ENCODE peak calls at places on chromosomes 12 and 14, in eight cellular contexts. One of them, this sample, is unnamed.

GRCh38 chr14:92099802-92100201 is 6.6 kb downstream of the ATXN3 start:
- DNase-seq in BJ: no peak
- DNase-seq in fibroblast of lung: no peak
- DNase-seq in sigmoid colon: no peak
- DNase-seq in CD8-positive, alpha-beta T cell: no peak
- DNase-seq in astrocyte of the spinal cord: no peak
- DNase-seq in stomach: no peak
- DNase-seq in ascending aorta: no peak
- DNase-seq in this sample: no peak

GRCh38 chr12:27733052-27733656 is 22.5 kb downstream of the MRPS35 start:
- DNase-seq in BJ: no peak
- DNase-seq in fibroblast of lung: peak
- DNase-seq in sigmoid colon: no peak
- DNase-seq in CD8-positive, alpha-beta T cell: peak
- DNase-seq in astrocyte of the spinal cord: peak
- DNase-seq in stomach: no peak
- DNase-seq in ascending aorta: no peak
- DNase-seq in this sample: no peak

GRCh38 chr14:63745858-63746425 is 18.1 kb upstream of the SGPP1 start:
- DNase-seq in BJ: no peak
- DNase-seq in fibroblast of lung: no peak
- DNase-seq in sigmoid colon: no peak
- DNase-seq in CD8-positive, alpha-beta T cell: no peak
- DNase-seq in astrocyte of the spinal cord: no peak
- DNase-seq in stomach: no peak
- DNase-seq in ascending aorta: no peak
- DNase-seq in this sample: no peak

GRCh38 chr12:3152013-3152412 is 74.8 kb downstream of the TSPAN9 start:
- DNase-seq in BJ: no peak
- DNase-seq in fibroblast of lung: no peak
- DNase-seq in sigmoid colon: no peak
- DNase-seq in CD8-positive, alpha-beta T cell: no peak
- DNase-seq in astrocyte of the spinal cord: no peak
- DNase-seq in stomach: no peak
- DNase-seq in ascending aorta: peak
- DNase-seq in this sample: no peak

GRCh38 chr12:61538951-61539350 is 721.3 kb upstream of the USP15 start:
- DNase-seq in BJ: no peak
- DNase-seq in fibroblast of lung: peak
- DNase-seq in sigmoid colon: no peak
- DNase-seq in CD8-positive, alpha-beta T cell: no peak
- DNase-seq in astrocyte of the spinal cord: no peak
- DNase-seq in stomach: no peak
- DNase-seq in ascending aorta: no peak
- DNase-seq in this sample: no peak

GRCh38 chr12:122917508-122918227 is 21.7 kb upstream of the VPS37B start:
- DNase-seq in BJ: peak
- DNase-seq in fibroblast of lung: peak
- DNase-seq in sigmoid colon: peak
- DNase-seq in CD8-positive, alpha-beta T cell: no peak
- DNase-seq in astrocyte of the spinal cord: peak
- DNase-seq in stomach: peak
- DNase-seq in ascending aorta: peak
- DNase-seq in this sample: no peak

GRCh38 chr12:124523071-124523470 is 44.3 kb downstream of the NCOR2 start:
- DNase-seq in BJ: no peak
- DNase-seq in fibroblast of lung: no peak
- DNase-seq in sigmoid colon: no peak
- DNase-seq in CD8-positive, alpha-beta T cell: no peak
- DNase-seq in astrocyte of the spinal cord: no peak
- DNase-seq in stomach: no peak
- DNase-seq in ascending aorta: peak
- DNase-seq in this sample: no peak

GRCh38 chr12:50574621-50575348 is 70.0 kb downstream of the DIP2B start:
- DNase-seq in BJ: no peak
- DNase-seq in fibroblast of lung: peak
- DNase-seq in sigmoid colon: no peak
- DNase-seq in CD8-positive, alpha-beta T cell: no peak
- DNase-seq in astrocyte of the spinal cord: no peak
- DNase-seq in stomach: no peak
- DNase-seq in ascending aorta: no peak
- DNase-seq in this sample: no peak

GRCh38 chr14:74491952-74492351 is 1.2 kb downstream of the NPC2 start:
- DNase-seq in BJ: no peak
- DNase-seq in fibroblast of lung: peak
- DNase-seq in sigmoid colon: no peak
- DNase-seq in CD8-positive, alpha-beta T cell: no peak
- DNase-seq in astrocyte of the spinal cord: peak
- DNase-seq in stomach: no peak
- DNase-seq in ascending aorta: no peak
- DNase-seq in this sample: no peak

GRCh38 chr12:6167327-6168280 is 32.6 kb upstream of the CD9 start:
- DNase-seq in BJ: peak
- DNase-seq in fibroblast of lung: peak
- DNase-seq in sigmoid colon: peak
- DNase-seq in CD8-positive, alpha-beta T cell: peak
- DNase-seq in astrocyte of the spinal cord: peak
- DNase-seq in stomach: peak
- DNase-seq in ascending aorta: peak
- DNase-seq in this sample: no peak

GRCh38 chr14:36520601-36521525 is 831 bp upstream of the NKX2-1 start:
- DNase-seq in BJ: no peak
- DNase-seq in fibroblast of lung: peak
- DNase-seq in sigmoid colon: no peak
- DNase-seq in CD8-positive, alpha-beta T cell: no peak
- DNase-seq in astrocyte of the spinal cord: peak
- DNase-seq in stomach: peak
- DNase-seq in ascending aorta: no peak
- DNase-seq in this sample: no peak

GRCh38 chr12:110165540-110166159 is 41.5 kb downstream of the IFT81 start:
- DNase-seq in BJ: no peak
- DNase-seq in fibroblast of lung: no peak
- DNase-seq in sigmoid colon: no peak
- DNase-seq in CD8-positive, alpha-beta T cell: no peak
- DNase-seq in astrocyte of the spinal cord: no peak
- DNase-seq in stomach: no peak
- DNase-seq in ascending aorta: no peak
- DNase-seq in this sample: no peak

GRCh38 chr12:132342322-132342721 is 12.9 kb upstream of the GALNT9 start:
- DNase-seq in BJ: no peak
- DNase-seq in fibroblast of lung: no peak
- DNase-seq in sigmoid colon: no peak
- DNase-seq in CD8-positive, alpha-beta T cell: no peak
- DNase-seq in astrocyte of the spinal cord: no peak
- DNase-seq in stomach: no peak
- DNase-seq in ascending aorta: no peak
- DNase-seq in this sample: no peak

GRCh38 chr12:49389092-49389703 is 21.9 kb downstream of the SPATS2 start:
- DNase-seq in BJ: no peak
- DNase-seq in fibroblast of lung: no peak
- DNase-seq in sigmoid colon: no peak
- DNase-seq in CD8-positive, alpha-beta T cell: peak
- DNase-seq in astrocyte of the spinal cord: no peak
- DNase-seq in stomach: peak
- DNase-seq in ascending aorta: no peak
- DNase-seq in this sample: no peak

GRCh38 chr12:113467514-113468364 is 3.9 kb downstream of the LHX5 start:
- DNase-seq in BJ: no peak
- DNase-seq in fibroblast of lung: no peak
- DNase-seq in sigmoid colon: no peak
- DNase-seq in CD8-positive, alpha-beta T cell: no peak
- DNase-seq in astrocyte of the spinal cord: no peak
- DNase-seq in stomach: no peak
- DNase-seq in ascending aorta: no peak
- DNase-seq in this sample: no peak

GRCh38 chr12:96237035-96237434 is 42.9 kb downstream of the ELK3 start:
- DNase-seq in BJ: no peak
- DNase-seq in fibroblast of lung: peak
- DNase-seq in sigmoid colon: no peak
- DNase-seq in CD8-positive, alpha-beta T cell: no peak
- DNase-seq in astrocyte of the spinal cord: peak
- DNase-seq in stomach: no peak
- DNase-seq in ascending aorta: peak
- DNase-seq in this sample: no peak

GRCh38 chr12:10031771-10032175 is 1.3 kb downstream of the CLEC9A start:
- DNase-seq in BJ: peak
- DNase-seq in fibroblast of lung: peak
- DNase-seq in sigmoid colon: no peak
- DNase-seq in CD8-positive, alpha-beta T cell: no peak
- DNase-seq in astrocyte of the spinal cord: peak
- DNase-seq in stomach: no peak
- DNase-seq in ascending aorta: no peak
- DNase-seq in this sample: no peak

GRCh38 chr12:121060149-121061001 is 21.3 kb upstream of the OASL start:
- DNase-seq in BJ: no peak
- DNase-seq in fibroblast of lung: peak
- DNase-seq in sigmoid colon: no peak
- DNase-seq in CD8-positive, alpha-beta T cell: peak
- DNase-seq in astrocyte of the spinal cord: peak
- DNase-seq in stomach: peak
- DNase-seq in ascending aorta: no peak
- DNase-seq in this sample: no peak

GRCh38 chr12:67161322-67161918 is 107.7 kb upstream of the CAND1 start:
- DNase-seq in BJ: peak
- DNase-seq in fibroblast of lung: peak
- DNase-seq in sigmoid colon: no peak
- DNase-seq in CD8-positive, alpha-beta T cell: peak
- DNase-seq in astrocyte of the spinal cord: peak
- DNase-seq in stomach: peak
- DNase-seq in ascending aorta: no peak
- DNase-seq in this sample: no peak

GRCh38 chr12:56469007-56469930 is 891 bp downstream of the SPRYD4 start:
- DNase-seq in BJ: no peak
- DNase-seq in fibroblast of lung: no peak
- DNase-seq in sigmoid colon: peak
- DNase-seq in CD8-positive, alpha-beta T cell: peak
- DNase-seq in astrocyte of the spinal cord: no peak
- DNase-seq in stomach: peak
- DNase-seq in ascending aorta: no peak
- DNase-seq in this sample: no peak

GRCh38 chr14:51094901-51095853 is at the start of gene TRIM9:
- DNase-seq in BJ: peak
- DNase-seq in fibroblast of lung: peak
- DNase-seq in sigmoid colon: peak
- DNase-seq in CD8-positive, alpha-beta T cell: peak
- DNase-seq in astrocyte of the spinal cord: peak
- DNase-seq in stomach: peak
- DNase-seq in ascending aorta: peak
- DNase-seq in this sample: peak

GRCh38 chr12:126784328-126784921 is 1482.5 kb upstream of the TMEM132C start:
- DNase-seq in BJ: no peak
- DNase-seq in fibroblast of lung: no peak
- DNase-seq in sigmoid colon: no peak
- DNase-seq in CD8-positive, alpha-beta T cell: peak
- DNase-seq in astrocyte of the spinal cord: peak
- DNase-seq in stomach: peak
- DNase-seq in ascending aorta: no peak
- DNase-seq in this sample: no peak

GRCh38 chr14:51650721-51651387 is 856 bp upstream of the FRMD6 start:
- DNase-seq in BJ: no peak
- DNase-seq in fibroblast of lung: no peak
- DNase-seq in sigmoid colon: peak
- DNase-seq in CD8-positive, alpha-beta T cell: no peak
- DNase-seq in astrocyte of the spinal cord: no peak
- DNase-seq in stomach: no peak
- DNase-seq in ascending aorta: peak
- DNase-seq in this sample: no peak

GRCh38 chr12:59173696-59174095 is 253.4 kb upstream of the LRIG3 start:
- DNase-seq in BJ: no peak
- DNase-seq in fibroblast of lung: peak
- DNase-seq in sigmoid colon: no peak
- DNase-seq in CD8-positive, alpha-beta T cell: no peak
- DNase-seq in astrocyte of the spinal cord: no peak
- DNase-seq in stomach: no peak
- DNase-seq in ascending aorta: no peak
- DNase-seq in this sample: no peak

GRCh38 chr12:74431821-74432220 is 105.8 kb upstream of the ATXN7L3B start:
- DNase-seq in BJ: no peak
- DNase-seq in fibroblast of lung: no peak
- DNase-seq in sigmoid colon: no peak
- DNase-seq in CD8-positive, alpha-beta T cell: no peak
- DNase-seq in astrocyte of the spinal cord: no peak
- DNase-seq in stomach: no peak
- DNase-seq in ascending aorta: no peak
- DNase-seq in this sample: no peak

GRCh38 chr12:87280356-87280755 is 748.8 kb downstream of the C12orf50 start:
- DNase-seq in BJ: no peak
- DNase-seq in fibroblast of lung: no peak
- DNase-seq in sigmoid colon: no peak
- DNase-seq in CD8-positive, alpha-beta T cell: no peak
- DNase-seq in astrocyte of the spinal cord: no peak
- DNase-seq in stomach: no peak
- DNase-seq in ascending aorta: no peak
- DNase-seq in this sample: no peak

GRCh38 chr14:83164016-83164415 is 1630.4 kb upstream of the SEL1L start:
- DNase-seq in BJ: peak
- DNase-seq in fibroblast of lung: peak
- DNase-seq in sigmoid colon: no peak
- DNase-seq in CD8-positive, alpha-beta T cell: no peak
- DNase-seq in astrocyte of the spinal cord: peak
- DNase-seq in stomach: no peak
- DNase-seq in ascending aorta: no peak
- DNase-seq in this sample: no peak

GRCh38 chr14:93788557-93789365 is 476 bp upstream of the PRIMA1 start:
- DNase-seq in BJ: no peak
- DNase-seq in fibroblast of lung: no peak
- DNase-seq in sigmoid colon: peak
- DNase-seq in CD8-positive, alpha-beta T cell: no peak
- DNase-seq in astrocyte of the spinal cord: no peak
- DNase-seq in stomach: peak
- DNase-seq in ascending aorta: peak
- DNase-seq in this sample: no peak
- TF ChIP-seq CTCF in BJ: no peak
- TF ChIP-seq CTCF in fibroblast of lung: no peak
- TF ChIP-seq CTCF in sigmoid colon: peak
- TF ChIP-seq CTCF in CD8-positive, alpha-beta T cell: no peak
- TF ChIP-seq CTCF in astrocyte of the spinal cord: no peak
- TF ChIP-seq CTCF in stomach: no peak
- TF ChIP-seq CTCF in ascending aorta: peak
- TF ChIP-seq CTCF in this sample: no peak

GRCh38 chr12:108727868-108728735 is 3.2 kb downstream of the CORO1C start:
- DNase-seq in BJ: no peak
- DNase-seq in fibroblast of lung: no peak
- DNase-seq in sigmoid colon: no peak
- DNase-seq in CD8-positive, alpha-beta T cell: no peak
- DNase-seq in astrocyte of the spinal cord: no peak
- DNase-seq in stomach: no peak
- DNase-seq in ascending aorta: no peak
- DNase-seq in this sample: no peak
- H3K4me3 ChIP-seq in BJ: no peak
- H3K4me3 ChIP-seq in fibroblast of lung: peak
- H3K4me3 ChIP-seq in sigmoid colon: peak
- H3K4me3 ChIP-seq in CD8-positive, alpha-beta T cell: no peak
- H3K4me3 ChIP-seq in astrocyte of the spinal cord: peak
- H3K4me3 ChIP-seq in stomach: no peak
- H3K4me3 ChIP-seq in ascending aorta: peak
- H3K4me3 ChIP-seq in this sample: no peak

GRCh38 chr14:61703342-61704129 is 8.2 kb downstream of the HIF1A start:
- DNase-seq in BJ: no peak
- DNase-seq in fibroblast of lung: no peak
- DNase-seq in sigmoid colon: no peak
- DNase-seq in CD8-positive, alpha-beta T cell: no peak
- DNase-seq in astrocyte of the spinal cord: peak
- DNase-seq in stomach: no peak
- DNase-seq in ascending aorta: no peak
- DNase-seq in this sample: no peak
- TF ChIP-seq CTCF in BJ: no peak
- TF ChIP-seq CTCF in fibroblast of lung: no peak
- TF ChIP-seq CTCF in sigmoid colon: no peak
- TF ChIP-seq CTCF in CD8-positive, alpha-beta T cell: no peak
- TF ChIP-seq CTCF in astrocyte of the spinal cord: no peak
- TF ChIP-seq CTCF in stomach: no peak
- TF ChIP-seq CTCF in ascending aorta: no peak
- TF ChIP-seq CTCF in this sample: no peak

GRCh38 chr14:62133776-62134175 is 371.6 kb downstream of the SNAPC1 start:
- DNase-seq in BJ: no peak
- DNase-seq in fibroblast of lung: no peak
- DNase-seq in sigmoid colon: no peak
- DNase-seq in CD8-positive, alpha-beta T cell: no peak
- DNase-seq in astrocyte of the spinal cord: no peak
- DNase-seq in stomach: no peak
- DNase-seq in ascending aorta: no peak
- DNase-seq in this sample: no peak
- H3K4me3 ChIP-seq in BJ: no peak
- H3K4me3 ChIP-seq in fibroblast of lung: no peak
- H3K4me3 ChIP-seq in sigmoid colon: no peak
- H3K4me3 ChIP-seq in CD8-positive, alpha-beta T cell: no peak
- H3K4me3 ChIP-seq in astrocyte of the spinal cord: no peak
- H3K4me3 ChIP-seq in stomach: no peak
- H3K4me3 ChIP-seq in ascending aorta: no peak
- H3K4me3 ChIP-seq in this sample: no peak